ENCODE peak calls at places on chromosomes 13 and 19, in seven cellular contexts. P is HL-60; G is psoas muscle; C is right cardiac atrium; Q is heart left ventricle; D is heart right ventricle; W is naive thymus-derived CD4-positive, alpha-beta T cell. U is an unnamed sample.

GRCh38 chr19:39412867-39413268 is 399 bp downstream of the PLEKHG2 start:
- DNase-seq in P (no peak), G (no peak), C (no peak), Q (no peak), D (no peak), W (no peak), U (no peak)

GRCh38 chr13:26525528-26525927 is 32.0 kb upstream of the WASF3 start:
- DNase-seq in P (no peak), G (no peak), C (no peak), Q (no peak), D (no peak), W (no peak), U (no peak)

GRCh38 chr13:58946274-58946673 is 1217.5 kb downstream of the DIAPH3 start:
- DNase-seq in P (no peak), G (no peak), C (no peak), Q (no peak), D (no peak), W (no peak), U (no peak)

GRCh38 chr13:30868806-30869470 is 37.1 kb upstream of the MEDAG start:
- DNase-seq in P (no peak), G (no peak), C (peak), Q (no peak), D (no peak), W (no peak), U (no peak)

GRCh38 chr13:112446347-112446861 is 70.2 kb downstream of the SPACA7 start:
- DNase-seq in P (no peak), G (no peak), C (no peak), Q (peak), D (no peak), W (no peak), U (no peak)

GRCh38 chr19:41918653-41919244 is 9.5 kb downstream of the ERFL start:
- DNase-seq in P (no peak), G (no peak), C (no peak), Q (no peak), D (no peak), W (no peak), U (no peak)

GRCh38 chr19:47309038-47309437 is 623 bp upstream of the C5AR1 start:
- DNase-seq in P (no peak), G (no peak), C (no peak), Q (no peak), D (no peak), W (no peak), U (no peak)

GRCh38 chr19:19276386-19276785 is 3.3 kb upstream of the TM6SF2 start:
- DNase-seq in P (no peak), G (no peak), C (no peak), Q (no peak), D (no peak), W (no peak), U (no peak)

GRCh38 chr19:5369962-5370367 is 29.4 kb upstream of the PTPRS start:
- DNase-seq in P (no peak), G (peak), C (peak), Q (no peak), D (peak), W (no peak), U (no peak)

GRCh38 chr13:66234159-66234558 is 996.0 kb downstream of the PCDH9 start:
- DNase-seq in P (no peak), G (no peak), C (no peak), Q (no peak), D (no peak), W (no peak), U (no peak)

GRCh38 chr13:109131698-109132257 is 502.4 kb downstream of the MYO16 start:
- DNase-seq in P (peak), G (no peak), C (no peak), Q (no peak), D (no peak), W (no peak), U (no peak)

GRCh38 chr19:19250196-19250801 is 22.8 kb downstream of the TM6SF2 start:
- DNase-seq in P (no peak), G (no peak), C (no peak), Q (no peak), D (no peak), W (no peak), U (no peak)

GRCh38 chr19:54662730-54663129 is at the start of gene LILRB4:
- DNase-seq in P (peak), G (no peak), C (peak), Q (peak), D (peak), W (no peak), U (no peak)

GRCh38 chr19:39544201-39544903 is 4.4 kb upstream of the EID2 start:
- DNase-seq in P (no peak), G (no peak), C (no peak), Q (no peak), D (no peak), W (no peak), U (no peak)

GRCh38 chr13:70339738-70340137 is 231.5 kb upstream of the KLHL1 start:
- DNase-seq in P (no peak), G (no peak), C (no peak), Q (no peak), D (no peak), W (no peak), U (no peak)

GRCh38 chr13:33256148-33256547 is 29.4 kb downstream of the STARD13 start:
- DNase-seq in P (no peak), G (no peak), C (no peak), Q (no peak), D (no peak), W (no peak), U (no peak)

GRCh38 chr13:87779451-87779850 is 108.3 kb downstream of the SLITRK5 start:
- DNase-seq in P (no peak), G (no peak), C (no peak), Q (no peak), D (no peak), W (no peak), U (no peak)

GRCh38 chr13:99357149-99357596 is 50.0 kb upstream of the GPR183 start:
- DNase-seq in P (no peak), G (no peak), C (no peak), Q (no peak), D (no peak), W (no peak), U (peak)
- H3K27ac ChIP-seq in P (peak), G (no peak), C (no peak), Q (peak), D (peak), W (peak), U (peak)

DNA sequence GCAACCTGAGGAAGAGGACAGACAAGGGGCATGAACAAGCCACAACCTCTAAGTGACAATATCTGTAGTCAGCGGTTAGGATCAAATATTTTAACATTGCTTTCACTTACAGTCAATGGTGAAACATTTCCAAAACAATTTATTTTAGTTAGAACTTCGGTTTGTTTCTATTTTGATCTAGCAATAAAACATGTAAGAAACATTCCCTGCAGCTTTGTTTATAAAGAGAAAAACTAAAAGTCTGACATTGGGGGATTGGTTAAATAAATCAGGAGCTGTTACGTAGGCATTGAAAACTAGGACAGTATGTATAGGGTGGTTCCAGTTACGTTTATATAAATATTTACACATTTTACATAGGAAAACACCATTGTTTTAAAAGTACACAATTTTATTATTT is 3.4 kb downstream of the URI1 start:
- DNase-seq in P (no peak), G (no peak), C (no peak), Q (no peak), D (no peak), W (no peak), U (no peak)
- H3K4me3 ChIP-seq in P (no peak), G (no peak), C (no peak), Q (no peak), D (no peak), W (no peak), U (peak)

GRCh38 chr13:99505814-99506269 is 4.6 kb downstream of the TM9SF2 start:
- DNase-seq in P (no peak), G (no peak), C (no peak), Q (no peak), D (no peak), W (peak), U (no peak)

GRCh38 chr13:99509477-99509876 is 8.2 kb downstream of the TM9SF2 start:
- DNase-seq in P (no peak), G (no peak), C (no peak), Q (no peak), D (no peak), W (no peak), U (no peak)

GRCh38 chr13:99507054-99507453 is 5.8 kb downstream of the TM9SF2 start:
- DNase-seq in P (no peak), G (no peak), C (no peak), Q (no peak), D (no peak), W (no peak), U (no peak)

GRCh38 chr13:99501952-99502310 is 659 bp downstream of the TM9SF2 start:
- DNase-seq in P (no peak), G (peak), C (no peak), Q (no peak), D (no peak), W (no peak), U (peak)

GRCh38 chr13:99506632-99507031 is 5.4 kb downstream of the TM9SF2 start:
- DNase-seq in P (no peak), G (no peak), C (no peak), Q (no peak), D (no peak), W (no peak), U (no peak)
- H3K27ac ChIP-seq in P (peak), G (no peak), C (no peak), Q (no peak), D (no peak), W (no peak), U (no peak)

GRCh38 chr19:51715850-51716249 is 7.9 kb downstream of the HAS1 start:
- DNase-seq in P (no peak), G (no peak), C (no peak), Q (no peak), D (no peak), W (no peak), U (no peak)

GRCh38 chr19:51722492-51722891 is 1.3 kb downstream of the HAS1 start:
- DNase-seq in P (no peak), G (no peak), C (no peak), Q (no peak), D (no peak), W (no peak), U (no peak)

GRCh38 chr19:51716925-51717324 is 6.9 kb downstream of the HAS1 start:
- DNase-seq in P (no peak), G (no peak), C (no peak), Q (no peak), D (no peak), W (no peak), U (no peak)

GRCh38 chr19:51721905-51722304 is 1.9 kb downstream of the HAS1 start:
- DNase-seq in P (no peak), G (no peak), C (no peak), Q (no peak), D (no peak), W (no peak), U (no peak)

GRCh38 chr19:51719251-51719901 is 4.4 kb downstream of the HAS1 start:
- DNase-seq in P (no peak), G (no peak), C (no peak), Q (no peak), D (no peak), W (no peak), U (no peak)
- H3K4me3 ChIP-seq in P (no peak), G (peak), C (no peak), Q (peak), D (peak), W (no peak), U (no peak)

DNA sequence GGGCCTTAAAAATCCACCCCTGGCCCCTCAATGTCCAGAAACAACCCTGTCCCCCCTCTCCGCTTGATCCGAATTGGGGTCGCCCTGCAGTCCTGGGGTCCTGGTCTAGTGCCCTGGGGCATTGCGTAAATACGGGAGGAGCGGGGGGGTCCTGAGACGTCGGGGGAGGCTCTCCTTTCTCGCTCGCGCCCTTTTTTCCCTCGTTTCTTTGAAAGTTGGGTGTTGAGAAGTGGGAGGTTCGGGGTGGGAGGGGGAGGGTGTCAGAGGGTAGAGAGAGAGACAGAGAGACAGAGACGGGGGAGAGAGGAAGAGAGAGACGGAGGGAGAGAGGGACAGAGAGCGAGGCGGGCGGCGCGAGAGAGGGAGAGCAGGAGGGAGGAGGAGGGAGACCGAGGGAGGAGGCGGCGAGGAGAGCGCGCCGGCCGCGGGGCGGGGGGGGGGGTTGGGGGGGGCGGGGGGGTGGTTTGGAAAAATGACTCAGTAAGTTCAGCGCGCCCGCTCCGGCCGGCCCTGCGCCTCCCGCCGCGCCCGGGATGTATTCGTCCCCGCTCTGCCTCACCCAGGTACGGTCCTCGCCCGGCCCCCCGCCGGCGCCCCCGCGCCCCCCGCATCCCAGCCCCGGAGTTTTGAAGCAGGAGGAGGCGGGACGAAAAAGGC is at the start of gene NFIC:
- DNase-seq in P (peak), G (peak), C (peak), Q (peak), D (peak), W (no peak), U (no peak)
- H3K27ac ChIP-seq in P (peak), G (peak), C (peak), Q (peak), D (peak), W (peak), U (no peak)